ENCODE peak calls at places on chromosomes 11 and 22, in six cellular contexts. H, G, T, C, J and L are unnamed samples.

GRCh38 chr11:112834277-112834755 is 126.9 kb upstream of the NCAM1 start:
- DNase-seq in H (no peak), G (no peak), T (no peak), C (peak), J (no peak), L (no peak)

GRCh38 chr22:30005213-30005857 is 74.9 kb upstream of the HORMAD2 start:
- DNase-seq in H (no peak), G (peak), T (peak), C (peak), J (no peak), L (peak)

GRCh38 chr22:49992921-49993648 is 19.5 kb downstream of the IL17REL start:
- DNase-seq in H (no peak), G (peak), T (no peak), C (peak), J (no peak), L (peak)

GRCh38 chr11:43558056-43558455 is 122.5 kb upstream of the HSD17B12 start:
- DNase-seq in H (no peak), G (no peak), T (no peak), C (no peak), J (no peak), L (no peak)

GRCh38 chr11:102882389-102883024 is 7.7 kb upstream of the MMP12 start:
- DNase-seq in H (peak), G (no peak), T (no peak), C (no peak), J (no peak), L (no peak)

GRCh38 chr22:29615705-29616104 is 12.3 kb downstream of the NF2 start:
- DNase-seq in H (no peak), G (no peak), T (no peak), C (no peak), J (no peak), L (no peak)

GRCh38 chr11:4565371-4565770 is 16.2 kb upstream of the OR52I2 start:
- DNase-seq in H (no peak), G (no peak), T (no peak), C (no peak), J (no peak), L (no peak)

GRCh38 chr11:44509291-44509690 is 56.2 kb upstream of the CD82 start:
- DNase-seq in H (no peak), G (no peak), T (no peak), C (no peak), J (no peak), L (no peak)

GRCh38 chr11:12284321-12285050 is 92.9 kb upstream of the PARVA start:
- DNase-seq in H (no peak), G (no peak), T (peak), C (no peak), J (no peak), L (no peak)

GRCh38 chr11:47992959-47993820 is 12.8 kb downstream of the PTPRJ start:
- DNase-seq in H (no peak), G (peak), T (no peak), C (no peak), J (peak), L (no peak)

GRCh38 chr11:12066799-12067508 is 43.4 kb upstream of the MICAL2 start:
- DNase-seq in H (no peak), G (peak), T (peak), C (no peak), J (peak), L (no peak)

GRCh38 chr11:124602193-124602592 is 9.0 kb upstream of the PANX3 start:
- DNase-seq in H (no peak), G (no peak), T (no peak), C (no peak), J (no peak), L (no peak)

GRCh38 chr11:18392434-18393321 is 1.7 kb upstream of the LDHA start:
- DNase-seq in H (no peak), G (no peak), T (no peak), C (no peak), J (no peak), L (no peak)

GRCh38 chr11:65575568-65576231 is at the start of gene EHBP1L1:
- DNase-seq in H (no peak), G (peak), T (peak), C (no peak), J (no peak), L (peak)

GRCh38 chr22:48319321-48320047 is 1508.2 kb downstream of the BRD1 start:
- DNase-seq in H (no peak), G (no peak), T (no peak), C (no peak), J (no peak), L (no peak)

GRCh38 chr11:44709281-44709562 is 17.5 kb upstream of the TSPAN18 start:
- DNase-seq in H (no peak), G (no peak), T (no peak), C (no peak), J (no peak), L (no peak)

GRCh38 chr11:102111011-102111786 is 952 bp downstream of the YAP1 start:
- DNase-seq in H (peak), G (peak), T (no peak), C (no peak), J (no peak), L (no peak)

GRCh38 chr11:12863605-12864121 is 145.5 kb upstream of the RASSF10 start:
- DNase-seq in H (no peak), G (no peak), T (no peak), C (no peak), J (no peak), L (no peak)

GRCh38 chr22:37019309-37020191 is at the start of the genes MPST and TST:
- DNase-seq in H (no peak), G (peak), T (peak), C (peak), J (no peak), L (peak)

GRCh38 chr11:12137938-12138731 is 27.7 kb downstream of the MICAL2 start:
- DNase-seq in H (no peak), G (peak), T (no peak), C (no peak), J (no peak), L (no peak)

GRCh38 chr11:62152245-62153086 is 28.7 kb downstream of the INCENP start:
- DNase-seq in H (no peak), G (no peak), T (no peak), C (no peak), J (no peak), L (no peak)

GRCh38 chr11:47766363-47767227 is 546 bp downstream of the FNBP4 start:
- DNase-seq in H (peak), G (peak), T (no peak), C (peak), J (no peak), L (peak)

GRCh38 chr11:29171350-29171950 is 845.4 kb downstream of the KCNA4 start:
- DNase-seq in H (no peak), G (no peak), T (no peak), C (no peak), J (no peak), L (no peak)

GRCh38 chr11:74094393-74094792 is 76.4 kb downstream of the C2CD3 start:
- DNase-seq in H (no peak), G (no peak), T (no peak), C (no peak), J (no peak), L (no peak)

GRCh38 chr22:49575703-49576081 is 252.0 kb downstream of the BRD1 start:
- DNase-seq in H (no peak), G (no peak), T (no peak), C (no peak), J (no peak), L (peak)

GRCh38 chr22:17782158-17782557 is 7.9 kb upstream of the BID start:
- DNase-seq in H (no peak), G (no peak), T (no peak), C (no peak), J (no peak), L (no peak)

GRCh38 chr11:75762885-75763284 is 5.7 kb upstream of the DGAT2 start:
- DNase-seq in H (no peak), G (peak), T (peak), C (no peak), J (no peak), L (no peak)

GRCh38 chr11:109306322-109306721 is 115.7 kb upstream of the C11orf87 start:
- DNase-seq in H (no peak), G (no peak), T (no peak), C (no peak), J (no peak), L (no peak)